ENCODE peak calls at places on chromosomes 5 and 9, in seven cellular contexts. Z is SK-N-SH, B is HepG2, I is H1, V is K562, M is GM12878, U is HCT116. E is an unnamed sample.
A peak's percentile ranks its signal among the peaks of the same experiment; 100 is the strongest.

GRCh38 chr5:176846335-176847140 is 36.2 kb downstream of the UNC5A start:
- DNase-seq in Z (no peak), I (no peak), V (no peak), U (no peak), M (no peak), B (peak; percentile 45), E (no peak)

GRCh38 chr5:150510460-150511263 is 2.7 kb downstream of the NDST1 start:
- DNase-seq in Z (peak; percentile 44), B (peak; percentile 92), I (no peak), V (no peak), M (no peak), U (no peak), E (peak; percentile 95)

GRCh38 chr9:75108571-75108970 is 20.3 kb downstream of the OSTF1 start:
- DNase-seq in B (no peak), U (no peak), V (no peak), I (no peak), Z (no peak), M (no peak), E (no peak)

GRCh38 chr9:16207161-16207560 is 654.3 kb downstream of the CCDC171 start:
- DNase-seq in M (no peak), V (no peak), I (no peak), U (no peak), Z (no peak), B (no peak), E (peak; percentile 9)

GRCh38 chr5:9782806-9783560 is 152.8 kb upstream of the TAS2R1 start:
- DNase-seq in V (no peak), B (no peak), M (no peak), Z (no peak), U (no peak), I (no peak), E (no peak)

GRCh38 chr5:135211083-135211790 is 177.2 kb upstream of the PITX1 start:
- DNase-seq in Z (no peak), I (no peak), U (no peak), M (no peak), V (no peak), B (no peak), E (no peak)

GRCh38 chr5:176863765-176864098 is 35.4 kb downstream of the HK3 start:
- DNase-seq in Z (no peak), U (no peak), M (no peak), B (no peak), V (no peak), I (no peak), E (no peak)

GRCh38 chr9:76873821-76874220 is 32.1 kb downstream of the PRUNE2 start:
- DNase-seq in M (no peak), Z (no peak), V (no peak), U (no peak), I (no peak), B (no peak), E (no peak)

GRCh38 chr5:110536120-110537115 is 190.1 kb downstream of the TMEM232 start:
- DNase-seq in I (peak; percentile 41), B (no peak), M (no peak), U (no peak), V (no peak), Z (no peak), E (no peak)

GRCh38 chr9:128390150-128390812 is 19.1 kb downstream of the URM1 start:
- DNase-seq in I (no peak), V (no peak), M (no peak), B (no peak), Z (no peak), U (no peak), E (no peak)

GRCh38 chr9:90642570-90643539 is at the start of gene DIRAS2:
- DNase-seq in Z (peak; percentile 85), I (peak; percentile 33), M (no peak), V (no peak), U (peak; percentile 6), B (no peak), E (peak; percentile 86)

GRCh38 chr5:79418276-79418675 is 95.7 kb downstream of the HOMER1 start:
- DNase-seq in V (no peak), I (no peak), B (no peak), M (no peak), Z (no peak), U (peak; percentile 16), E (no peak)

GRCh38 chr5:111394580-111394979 is 117.8 kb downstream of the STARD4 start:
- DNase-seq in V (no peak), I (no peak), Z (no peak), U (no peak), M (no peak), B (no peak), E (no peak)

GRCh38 chr5:10630126-10630525 is 66.3 kb downstream of the ANKRD33B start:
- DNase-seq in V (no peak), B (no peak), U (no peak), I (no peak), M (no peak), Z (no peak), E (no peak)

GRCh38 chr5:133307275-133307674 is 255.5 kb downstream of the HSPA4 start:
- DNase-seq in I (no peak), U (no peak), V (no peak), Z (no peak), B (no peak), M (no peak), E (no peak)

GRCh38 chr5:34918025-34918424 is 2.5 kb downstream of the BRIX1 start:
- DNase-seq in B (no peak), V (no peak), U (no peak), Z (no peak), M (no peak), I (no peak), E (no peak)

GRCh38 chr9:9469271-9469670 is 1143.5 kb downstream of the PTPRD start:
- DNase-seq in Z (no peak), M (no peak), V (no peak), I (no peak), U (no peak), B (no peak), E (no peak)

GRCh38 chr9:128231638-128232568 is 28.7 kb downstream of the DNM1 start:
- DNase-seq in I (no peak), U (no peak), V (no peak), M (no peak), Z (no peak), B (no peak), E (no peak)

DNA sequence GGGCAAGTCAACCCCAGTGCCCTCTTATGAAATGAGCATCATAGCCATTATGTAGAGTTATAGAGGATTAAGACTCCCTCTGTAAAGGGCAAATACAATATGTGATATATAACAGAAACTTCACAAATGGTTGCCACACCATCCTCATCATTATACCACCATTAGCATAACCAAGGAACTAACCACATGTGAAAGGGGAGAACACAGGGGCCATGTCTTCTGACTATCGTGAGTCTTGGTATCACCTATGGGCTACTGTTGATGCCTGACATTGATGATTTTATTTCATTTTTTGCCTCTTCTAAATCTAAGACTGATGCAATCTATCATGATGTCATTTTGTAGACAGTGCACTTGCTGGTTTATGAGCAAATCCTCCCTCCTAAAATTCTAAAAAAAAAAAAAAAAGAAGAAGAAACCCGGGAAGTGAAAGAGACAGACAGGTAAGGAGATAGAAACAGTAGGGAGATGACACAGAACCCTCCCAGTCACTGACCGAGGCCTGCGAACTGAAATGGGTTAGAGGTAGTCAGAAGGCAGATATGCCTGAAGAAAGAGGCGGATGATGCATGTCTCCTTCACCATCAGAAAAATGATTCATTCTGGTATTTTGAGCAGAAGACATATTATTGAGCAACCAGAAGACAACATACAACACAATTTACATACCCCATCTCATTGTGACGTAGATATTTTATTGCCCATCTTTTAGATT is 266.0 kb downstream of the DMAC1 start:
- DNase-seq in U (no peak), I (no peak), Z (no peak), B (no peak), V (no peak), M (no peak), E (no peak)
- TF ChIP-seq JUND in U (no peak), I (no peak), Z (no peak), B (no peak), V (no peak), M (no peak), E (no peak)

GRCh38 chr5:17361331-17361730 is 136.7 kb upstream of the TAF11L2 start:
- DNase-seq in M (no peak), V (no peak), Z (no peak), U (no peak), I (no peak), B (no peak), E (no peak)

GRCh38 chr5:17360879-17361278 is 137.2 kb upstream of the TAF11L2 start:
- DNase-seq in I (no peak), V (no peak), B (no peak), M (no peak), U (no peak), Z (no peak), E (peak; percentile 22)

GRCh38 chr5:17357504-17357903 is 140.1 kb downstream of the BASP1 start:
- DNase-seq in I (no peak), B (no peak), V (no peak), M (no peak), U (no peak), Z (no peak), E (no peak)

GRCh38 chr5:17355585-17356346 is 138.3 kb downstream of the BASP1 start:
- DNase-seq in U (no peak), V (no peak), M (no peak), Z (no peak), I (no peak), B (no peak), E (no peak)

GRCh38 chr5:17359451-17359965 is 138.5 kb upstream of the TAF11L2 start:
- DNase-seq in Z (no peak), U (no peak), M (no peak), B (no peak), V (no peak), I (no peak), E (no peak)
- TF ChIP-seq JUND in Z (no peak), U (no peak), M (no peak), B (no peak), V (no peak), I (no peak), E (no peak)

GRCh38 chr5:170267431-170268152 is 30.0 kb downstream of the LCP2 start:
- DNase-seq in B (peak; percentile 28), V (peak; percentile 76), I (no peak), M (peak; percentile 34), Z (peak; percentile 84), U (peak; percentile 37), E (peak; percentile 67)
- TF ChIP-seq JUND in B (no peak), V (no peak), I (no peak), M (no peak), Z (no peak), U (no peak), E (no peak)

DNA sequence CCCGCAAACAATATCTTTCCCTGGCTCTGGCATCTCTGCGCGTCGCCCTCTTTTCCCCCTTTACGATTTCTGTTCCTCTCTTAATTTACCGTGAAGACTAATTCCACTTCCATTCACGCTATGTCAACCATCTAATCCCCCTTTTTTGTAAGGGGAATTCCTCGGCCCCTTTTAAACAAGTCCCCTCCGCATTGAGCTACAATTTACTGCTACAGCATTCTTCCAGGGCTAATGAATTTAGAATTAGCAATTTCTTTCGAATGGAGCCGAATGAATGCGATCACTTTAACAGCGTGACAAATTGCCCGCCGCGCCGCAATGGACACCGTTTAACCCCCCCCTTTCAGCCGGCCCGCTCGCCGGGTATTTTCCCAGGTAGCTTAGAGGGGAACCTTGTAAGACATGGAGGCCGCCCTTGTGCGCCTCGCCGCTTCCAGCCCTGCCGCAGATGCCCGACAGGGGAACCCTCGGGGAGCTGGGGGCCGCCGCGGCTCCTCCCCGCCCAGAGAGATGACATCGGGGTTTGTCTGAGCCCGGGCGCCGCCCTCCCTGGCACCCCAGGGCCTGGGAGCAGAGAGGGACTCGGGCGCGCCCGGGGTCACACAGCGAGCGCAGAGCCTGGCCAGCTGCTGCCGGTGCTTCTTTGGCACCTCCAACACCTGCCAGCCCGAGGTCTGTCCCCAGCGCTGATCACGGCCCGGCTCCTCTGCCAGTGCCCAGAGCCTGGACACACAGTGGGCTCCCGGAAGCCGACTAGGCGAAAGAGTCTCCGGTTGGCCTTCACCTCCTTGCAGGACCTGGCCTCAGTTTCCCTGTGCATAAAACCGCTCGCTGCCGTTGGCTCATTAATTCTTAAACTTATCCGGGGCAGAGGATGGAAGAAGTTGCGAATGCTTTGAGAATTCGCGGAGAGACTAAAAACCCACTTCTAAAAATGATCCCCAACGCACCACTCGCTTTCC is 1.3 kb downstream of the PRDM12 start:
- DNase-seq in M (no peak), B (no peak), V (no peak), Z (peak; percentile 54), U (no peak), I (no peak), E (no peak)
- TF ChIP-seq JUND in M (no peak), B (no peak), V (no peak), Z (no peak), U (no peak), I (no peak), E (no peak)

E was measured in T47D.